ENCODE peak calls at places on chromosome 14, in four cellular contexts. One of them, this sample, is unnamed.

GRCh38 chr14:40292664-40293063 is 860.4 kb upstream of the FBXO33 start:
- DNase-seq in transverse colon: no peak
- DNase-seq in NB4: peak; percentile 11
- DNase-seq in ovary: no peak
- DNase-seq in this sample: no peak

GRCh38 chr14:54338696-54339317 is 58.0 kb upstream of the CDKN3 start:
- DNase-seq in transverse colon: no peak
- DNase-seq in NB4: peak; percentile 18
- DNase-seq in ovary: no peak
- DNase-seq in this sample: peak; percentile 24

GRCh38 chr14:35851823-35852222 is 25.7 kb downstream of the BRMS1L start:
- DNase-seq in transverse colon: no peak
- DNase-seq in NB4: no peak
- DNase-seq in ovary: no peak
- DNase-seq in this sample: no peak

GRCh38 chr14:32077081-32078029 is at the start of gene ARHGAP5:
- DNase-seq in transverse colon: peak; percentile 51
- DNase-seq in NB4: peak; percentile 37
- DNase-seq in ovary: peak; percentile 49
- DNase-seq in this sample: peak; percentile 56

GRCh38 chr14:40983604-40984003 is 623.1 kb upstream of the LRFN5 start:
- DNase-seq in transverse colon: no peak
- DNase-seq in NB4: no peak
- DNase-seq in ovary: no peak
- DNase-seq in this sample: no peak

GRCh38 chr14:61406670-61407069 is 85.3 kb downstream of the PRKCH start:
- DNase-seq in transverse colon: no peak
- DNase-seq in NB4: no peak
- DNase-seq in ovary: no peak
- DNase-seq in this sample: no peak

GRCh38 chr14:58871972-58872530 is 234.3 kb downstream of the DACT1 start:
- DNase-seq in transverse colon: no peak
- DNase-seq in NB4: no peak
- DNase-seq in ovary: no peak
- DNase-seq in this sample: no peak

GRCh38 chr14:72594099-72594901 is 299.6 kb downstream of the DPF3 start:
- DNase-seq in transverse colon: no peak
- DNase-seq in NB4: peak; percentile 67
- DNase-seq in ovary: no peak
- DNase-seq in this sample: no peak

GRCh38 chr14:99271288-99271941 is 582 bp downstream of the BCL11B start:
- DNase-seq in transverse colon: no peak
- DNase-seq in NB4: peak; percentile 24
- DNase-seq in ovary: no peak
- DNase-seq in this sample: no peak

DNA sequence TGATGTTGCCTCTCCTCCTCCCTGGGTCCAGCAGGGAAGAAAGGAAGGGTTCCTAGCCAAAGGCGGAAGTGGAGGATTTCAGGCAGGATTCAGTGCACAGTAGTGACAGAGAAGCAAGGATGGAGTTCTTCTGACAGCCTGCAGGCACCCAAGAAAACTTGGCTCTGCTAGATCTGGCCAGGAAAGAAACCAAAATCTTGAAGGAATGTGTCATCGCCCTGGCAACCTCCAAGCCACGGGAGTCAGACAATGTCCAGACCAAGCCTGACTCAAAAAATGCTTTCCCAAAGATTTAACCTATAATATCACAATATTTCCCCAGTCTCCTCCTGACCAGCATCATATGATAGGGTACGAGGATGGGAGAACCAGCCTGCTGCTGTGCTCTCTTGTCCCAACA is 22.8 kb upstream of the DHRS4 start:
- DNase-seq in transverse colon: no peak
- DNase-seq in NB4: no peak
- DNase-seq in ovary: no peak
- DNase-seq in this sample: no peak
- TF ChIP-seq CTCF in transverse colon: no peak
- TF ChIP-seq CTCF in NB4: no peak
- TF ChIP-seq CTCF in ovary: peak; percentile 13
- TF ChIP-seq CTCF in this sample: no peak

GRCh38 chr14:100900837-100901390 is 2.6 kb downstream of the RTL1 start:
- DNase-seq in transverse colon: peak; percentile 50
- DNase-seq in NB4: peak; percentile 69
- DNase-seq in ovary: peak; percentile 52
- DNase-seq in this sample: peak; percentile 19
- TF ChIP-seq CTCF in transverse colon: no peak
- TF ChIP-seq CTCF in NB4: peak; percentile 62
- TF ChIP-seq CTCF in ovary: no peak
- TF ChIP-seq CTCF in this sample: peak; percentile 27

GRCh38 chr14:103031956-103032355 is 25.4 kb downstream of the CDC42BPB start:
- DNase-seq in transverse colon: peak; percentile 49
- DNase-seq in NB4: no peak
- DNase-seq in ovary: no peak
- DNase-seq in this sample: no peak
- TF ChIP-seq CTCF in transverse colon: peak; percentile 10
- TF ChIP-seq CTCF in NB4: no peak
- TF ChIP-seq CTCF in ovary: no peak
- TF ChIP-seq CTCF in this sample: no peak

DNA sequence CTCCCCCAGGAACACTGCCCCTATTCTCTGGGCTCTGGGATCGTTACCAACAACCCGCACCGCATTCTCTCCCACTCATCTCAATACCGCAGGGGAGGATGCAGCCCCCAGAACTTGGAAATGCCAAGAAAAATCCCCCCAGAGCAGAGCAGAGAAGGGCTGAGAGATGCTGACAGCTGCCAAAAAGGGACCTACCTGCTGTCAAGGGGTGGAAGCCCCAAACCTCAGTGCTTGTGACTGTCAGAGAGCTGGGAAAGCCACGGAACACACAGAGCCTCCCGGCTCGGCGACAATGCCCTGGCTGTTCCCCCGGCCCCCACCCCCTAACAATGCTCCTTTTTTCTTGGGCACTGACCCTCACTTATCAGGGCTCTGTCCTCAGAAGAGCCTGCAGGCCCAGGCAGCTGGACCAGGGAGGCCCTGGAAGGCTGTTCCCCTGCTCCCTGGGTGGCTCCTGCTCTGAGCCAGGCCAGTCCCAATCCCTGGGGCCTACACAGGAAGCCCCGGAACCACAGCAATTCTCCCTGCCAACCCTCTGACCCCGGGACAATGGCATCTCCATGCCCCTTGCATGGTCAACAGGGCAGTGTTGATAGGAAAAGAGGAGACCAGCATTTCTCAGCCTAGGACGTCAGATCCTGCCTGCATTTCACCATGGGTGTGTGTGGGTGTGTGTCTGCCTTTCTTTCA is 78.9 kb downstream of the ITPK1 start:
- DNase-seq in transverse colon: no peak
- DNase-seq in NB4: peak; percentile 33
- DNase-seq in ovary: peak; percentile 41
- DNase-seq in this sample: no peak
- TF ChIP-seq CTCF in transverse colon: no peak
- TF ChIP-seq CTCF in NB4: no peak
- TF ChIP-seq CTCF in ovary: no peak
- TF ChIP-seq CTCF in this sample: no peak

DNA sequence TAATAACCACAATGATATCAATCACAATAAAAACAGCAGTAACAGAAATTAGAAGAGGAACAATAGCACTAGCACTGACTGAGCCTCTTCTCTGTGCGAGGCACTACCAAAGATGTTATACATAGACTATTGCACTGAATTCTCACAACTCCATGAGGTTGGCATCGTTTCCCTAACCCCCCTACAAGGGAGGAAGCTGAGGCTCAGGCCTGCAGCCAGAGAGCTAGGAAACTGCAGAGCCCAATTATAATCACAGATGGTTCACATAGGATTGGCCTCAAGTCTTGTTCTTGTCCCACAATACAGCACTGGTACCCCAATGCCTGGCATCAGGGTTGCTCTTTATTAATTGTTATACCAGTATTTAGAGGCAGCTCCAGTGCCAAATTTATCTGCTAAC is 278.0 kb downstream of the CEP128 start:
- DNase-seq in transverse colon: no peak
- DNase-seq in NB4: no peak
- DNase-seq in ovary: no peak
- DNase-seq in this sample: no peak
- TF ChIP-seq CTCF in transverse colon: no peak
- TF ChIP-seq CTCF in NB4: no peak
- TF ChIP-seq CTCF in ovary: no peak
- TF ChIP-seq CTCF in this sample: no peak

This sample was measured in GM13977.